ENCODE peak calls at places on chromosomes 11 and 22, in five cellular contexts. A is sciatic nerve, O is T follicular helper cell, N is nephron progenitor cell, Z is RCC 7860. B is an unnamed sample.

GRCh38 chr11:47057374-47057773 is 119.3 kb downstream of the ARFGAP2 start:
- DNase-seq in N (no peak), O (no peak), A (no peak), Z (no peak), B (no peak)

GRCh38 chr11:113507341-113507740 is 32.1 kb upstream of the DRD2 start:
- DNase-seq in A (no peak), Z (no peak), O (no peak), N (no peak), B (no peak)

GRCh38 chr22:39236321-39237275 is 8.2 kb downstream of the PDGFB start:
- DNase-seq in O (no peak), Z (no peak), N (no peak), A (no peak), B (no peak)

GRCh38 chr11:106286881-106287504 is 209.5 kb downstream of the AASDHPPT start:
- DNase-seq in N (no peak), O (no peak), A (no peak), Z (no peak), B (no peak)

GRCh38 chr11:91790346-91790745 is 434.3 kb upstream of the FAT3 start:
- DNase-seq in Z (no peak), A (no peak), N (no peak), O (no peak), B (no peak)

GRCh38 chr22:19710020-19710768 is 4.1 kb upstream of the SEPTIN5 start:
- DNase-seq in A (no peak), N (peak), O (no peak), Z (no peak), B (no peak)

GRCh38 chr11:69335010-69335409 is 41.1 kb downstream of the MYEOV start:
- DNase-seq in N (no peak), A (peak), Z (no peak), O (no peak), B (no peak)

GRCh38 chr11:1640076-1640946 is 10.7 kb downstream of the KRTAP5-5 start:
- DNase-seq in A (no peak), O (no peak), N (peak), Z (no peak), B (peak)

GRCh38 chr22:38070250-38070921 is 13.2 kb downstream of the PICK1 start:
- DNase-seq in Z (no peak), O (no peak), A (no peak), N (no peak), B (no peak)

GRCh38 chr11:17786824-17787525 is 52.4 kb downstream of the KCNC1 start:
- DNase-seq in Z (no peak), O (no peak), N (peak), A (no peak), B (peak)

GRCh38 chr22:45726081-45726480 is 54.4 kb downstream of the ATXN10 start:
- DNase-seq in Z (no peak), A (no peak), N (no peak), O (no peak), B (no peak)

GRCh38 chr11:503179-503981 is 3.7 kb downstream of the RNH1 start:
- DNase-seq in O (no peak), N (no peak), Z (no peak), A (peak), B (no peak)

GRCh38 chr11:288328-289144 is at the start of gene PGGHG:
- DNase-seq in Z (peak), O (no peak), A (peak), N (peak), B (no peak)

GRCh38 chr11:104970756-104971155 is 2.4 kb upstream of the CASP4 start:
- DNase-seq in Z (no peak), A (no peak), O (no peak), N (no peak), B (no peak)

GRCh38 chr11:79809487-79809886 is 368.7 kb upstream of the TENM4 start:
- DNase-seq in Z (no peak), A (no peak), N (no peak), O (no peak), B (no peak)

GRCh38 chr11:27705873-27706820 is 5.9 kb upstream of the BDNF start:
- DNase-seq in A (no peak), Z (peak), O (no peak), N (peak), B (no peak)

GRCh38 chr11:13091804-13092203 is 82.7 kb downstream of the RASSF10 start:
- DNase-seq in O (no peak), Z (no peak), A (no peak), N (no peak), B (no peak)

GRCh38 chr22:46851311-46851710 is 88.9 kb downstream of the TBC1D22A start:
- DNase-seq in Z (no peak), A (no peak), N (no peak), O (no peak), B (no peak)

GRCh38 chr11:12213920-12214319 is 103.5 kb downstream of the MICAL2 start:
- DNase-seq in N (no peak), Z (no peak), A (no peak), O (no peak), B (peak)

GRCh38 chr22:36911887-36912661 is 1.4 kb upstream of the CSF2RB start:
- DNase-seq in Z (no peak), A (no peak), N (no peak), O (no peak), B (no peak)

GRCh38 chr11:27217948-27218410 is 145.0 kb downstream of the CCDC34 start:
- DNase-seq in Z (peak), A (no peak), N (no peak), O (no peak), B (peak)

GRCh38 chr11:119641991-119642745 is 86.8 kb downstream of the NECTIN1 start:
- DNase-seq in Z (peak), A (no peak), N (no peak), O (no peak), B (no peak)

GRCh38 chr11:107562647-107563208 is 2.8 kb downstream of the ALKBH8 start:
- DNase-seq in O (no peak), Z (peak), A (no peak), N (no peak), B (peak)

GRCh38 chr11:77191823-77192495 is 63.9 kb downstream of the MYO7A start:
- DNase-seq in O (peak), A (no peak), N (peak), Z (peak), B (no peak)

GRCh38 chr11:130522284-130522961 is 74.0 kb downstream of the ADAMTS15 start:
- DNase-seq in N (peak), Z (peak), O (no peak), A (peak), B (peak)

GRCh38 chr11:125943661-125944349 is 2.0 kb upstream of the VSIG10L2 start:
- DNase-seq in A (no peak), O (no peak), Z (no peak), N (no peak), B (no peak)

GRCh38 chr11:112012877-112013276 is 12.3 kb upstream of the DLAT start:
- DNase-seq in Z (no peak), O (no peak), A (no peak), N (no peak), B (peak)

GRCh38 chr22:27337676-27338075 is 463.9 kb downstream of the MN1 start:
- DNase-seq in N (no peak), O (no peak), A (no peak), Z (no peak), B (no peak)

GRCh38 chr11:727859-728748 is 19.2 kb upstream of the TALDO1 start:
- DNase-seq in N (peak), A (peak), Z (peak), O (peak), B (peak)